ENCODE peak calls at places on chromosomes 7 and 10, in seven cellular contexts. One of them, this sample, is unnamed.
A peak's percentile ranks its signal among the peaks of the same experiment; 100 is the strongest.

GRCh38 chr7:138949421-138950088 is 31.6 kb downstream of the KIAA1549 start:
- DNase-seq in NCI-H2107: no peak
- DNase-seq in AG08395: no peak
- DNase-seq in lower lobe of right lung: no peak
- DNase-seq in hippocampal formation: no peak
- DNase-seq in neural crest cell: no peak
- DNase-seq in testis: no peak
- DNase-seq in this sample: no peak

GRCh38 chr10:16952610-16953009 is 135.4 kb upstream of the RSU1 start:
- DNase-seq in NCI-H2107: no peak
- DNase-seq in AG08395: no peak
- DNase-seq in hippocampal formation: no peak
- DNase-seq in testis: no peak
- DNase-seq in neural crest cell: no peak
- DNase-seq in lower lobe of right lung: no peak
- DNase-seq in this sample: no peak

GRCh38 chr10:124604214-124605000 is 139.8 kb downstream of the FAM53B start:
- DNase-seq in hippocampal formation: no peak
- DNase-seq in NCI-H2107: no peak
- DNase-seq in neural crest cell: no peak
- DNase-seq in AG08395: no peak
- DNase-seq in lower lobe of right lung: no peak
- DNase-seq in testis: no peak
- DNase-seq in this sample: no peak

GRCh38 chr7:88928266-88928665 is 132.7 kb upstream of the TEX47 start:
- DNase-seq in neural crest cell: no peak
- DNase-seq in testis: no peak
- DNase-seq in AG08395: no peak
- DNase-seq in lower lobe of right lung: no peak
- DNase-seq in NCI-H2107: no peak
- DNase-seq in hippocampal formation: no peak
- DNase-seq in this sample: no peak

GRCh38 chr10:48627984-48628609 is 23.2 kb upstream of the ARHGAP22 start:
- DNase-seq in lower lobe of right lung: no peak
- DNase-seq in neural crest cell: no peak
- DNase-seq in testis: no peak
- DNase-seq in NCI-H2107: no peak
- DNase-seq in hippocampal formation: no peak
- DNase-seq in AG08395: no peak
- DNase-seq in this sample: no peak

GRCh38 chr7:120056227-120056626 is 216.7 kb upstream of the KCND2 start:
- DNase-seq in hippocampal formation: no peak
- DNase-seq in lower lobe of right lung: no peak
- DNase-seq in AG08395: no peak
- DNase-seq in NCI-H2107: no peak
- DNase-seq in testis: no peak
- DNase-seq in neural crest cell: no peak
- DNase-seq in this sample: no peak

GRCh38 chr7:128936798-128937197 is 929 bp upstream of the IRF5 start:
- DNase-seq in NCI-H2107: no peak
- DNase-seq in AG08395: no peak
- DNase-seq in testis: no peak
- DNase-seq in neural crest cell: no peak
- DNase-seq in lower lobe of right lung: no peak
- DNase-seq in hippocampal formation: no peak
- DNase-seq in this sample: no peak

GRCh38 chr7:43022008-43022407 is 89.8 kb downstream of the MRPL32 start:
- DNase-seq in neural crest cell: no peak
- DNase-seq in AG08395: no peak
- DNase-seq in NCI-H2107: no peak
- DNase-seq in lower lobe of right lung: no peak
- DNase-seq in hippocampal formation: no peak
- DNase-seq in testis: no peak
- DNase-seq in this sample: no peak

GRCh38 chr7:90918303-90918702 is 322.2 kb downstream of the CDK14 start:
- DNase-seq in neural crest cell: no peak
- DNase-seq in NCI-H2107: no peak
- DNase-seq in testis: no peak
- DNase-seq in hippocampal formation: no peak
- DNase-seq in AG08395: no peak
- DNase-seq in lower lobe of right lung: no peak
- DNase-seq in this sample: no peak

GRCh38 chr7:98213296-98213873 is 2.1 kb downstream of the BHLHA15 start:
- DNase-seq in neural crest cell: no peak
- DNase-seq in hippocampal formation: no peak
- DNase-seq in lower lobe of right lung: peak; percentile 30
- DNase-seq in NCI-H2107: no peak
- DNase-seq in testis: no peak
- DNase-seq in AG08395: no peak
- DNase-seq in this sample: peak; percentile 51

GRCh38 chr7:80869821-80870751 is 48.8 kb downstream of the SEMA3C start:
- DNase-seq in NCI-H2107: no peak
- DNase-seq in lower lobe of right lung: no peak
- DNase-seq in AG08395: no peak
- DNase-seq in neural crest cell: no peak
- DNase-seq in testis: no peak
- DNase-seq in hippocampal formation: no peak
- DNase-seq in this sample: no peak

GRCh38 chr10:80453715-80454525 is at the start of gene TSPAN14:
- DNase-seq in AG08395: peak; percentile 92
- DNase-seq in NCI-H2107: peak; percentile 19
- DNase-seq in testis: peak; percentile 86
- DNase-seq in lower lobe of right lung: peak; percentile 92
- DNase-seq in hippocampal formation: peak; percentile 76
- DNase-seq in neural crest cell: peak; percentile 69
- DNase-seq in this sample: peak; percentile 95

GRCh38 chr7:100166317-100166940 is 2.0 kb downstream of the GAL3ST4 start:
- DNase-seq in neural crest cell: no peak
- DNase-seq in testis: no peak
- DNase-seq in hippocampal formation: no peak
- DNase-seq in AG08395: no peak
- DNase-seq in lower lobe of right lung: no peak
- DNase-seq in NCI-H2107: no peak
- DNase-seq in this sample: peak; percentile 53

GRCh38 chr10:96524745-96525144 is 11.0 kb upstream of the TLL2 start:
- DNase-seq in neural crest cell: no peak
- DNase-seq in testis: no peak
- DNase-seq in NCI-H2107: no peak
- DNase-seq in lower lobe of right lung: no peak
- DNase-seq in AG08395: no peak
- DNase-seq in hippocampal formation: no peak
- DNase-seq in this sample: no peak

GRCh38 chr7:1853619-1854520 is 183.8 kb downstream of the ELFN1 start:
- DNase-seq in neural crest cell: no peak
- DNase-seq in AG08395: no peak
- DNase-seq in NCI-H2107: no peak
- DNase-seq in hippocampal formation: no peak
- DNase-seq in testis: no peak
- DNase-seq in lower lobe of right lung: peak; percentile 34
- DNase-seq in this sample: peak; percentile 48

GRCh38 chr10:61965694-61966284 is 64.3 kb downstream of the ARID5B start:
- DNase-seq in neural crest cell: no peak
- DNase-seq in lower lobe of right lung: no peak
- DNase-seq in NCI-H2107: no peak
- DNase-seq in hippocampal formation: no peak
- DNase-seq in testis: no peak
- DNase-seq in AG08395: no peak
- DNase-seq in this sample: no peak

GRCh38 chr10:22518167-22518724 is 172.9 kb downstream of the SPAG6 start:
- DNase-seq in lower lobe of right lung: no peak
- DNase-seq in AG08395: no peak
- DNase-seq in neural crest cell: no peak
- DNase-seq in NCI-H2107: no peak
- DNase-seq in hippocampal formation: no peak
- DNase-seq in testis: no peak
- DNase-seq in this sample: no peak

This sample was measured in upper lobe of right lung.